ENCODE peak calls at places on chromosome 4, in seven cellular contexts. A is cardiac muscle cell, P is stomach, Z is fibroblast of lung, E is pancreas, S is H9, F is ascending aorta. D is an unnamed sample.

GRCh38 chr4:88297725-88298453 is 13.5 kb upstream of the PPM1K start:
- DNase-seq in A (no peak), Z (no peak), E (no peak), F (no peak), P (no peak), S (no peak), D (no peak)

GRCh38 chr4:55411621-55412020 is 15.9 kb downstream of the TMEM165 start:
- DNase-seq in F (no peak), A (no peak), P (no peak), S (no peak), E (no peak), Z (no peak), D (no peak)

GRCh38 chr4:68873218-68873502 is 57.4 kb downstream of the UGT2B10 start:
- DNase-seq in S (no peak), F (no peak), A (no peak), P (no peak), E (no peak), Z (no peak), D (no peak)

GRCh38 chr4:3710451-3711182 is 55.6 kb upstream of the ADRA2C start:
- DNase-seq in E (peak; percentile 53), A (peak; percentile 10), S (no peak), Z (no peak), P (no peak), F (peak; percentile 69), D (no peak)

GRCh38 chr4:118037955-118038354 is 3.7 kb downstream of the NDST3 start:
- DNase-seq in E (no peak), A (no peak), P (no peak), S (no peak), F (no peak), Z (no peak), D (no peak)

GRCh38 chr4:176508780-176509331 is 189.1 kb downstream of the SPCS3 start:
- DNase-seq in S (no peak), Z (no peak), E (no peak), A (no peak), P (no peak), F (no peak), D (no peak)

GRCh38 chr4:182886768-182887167 is 30.4 kb downstream of the DCTD start:
- DNase-seq in Z (no peak), S (no peak), A (no peak), P (no peak), F (no peak), E (no peak), D (no peak)

GRCh38 chr4:40579983-40580382 is 49.7 kb downstream of the RBM47 start:
- DNase-seq in S (no peak), E (no peak), Z (peak; percentile 21), P (no peak), A (peak; percentile 34), F (no peak), D (no peak)

GRCh38 chr4:113952452-113953029 is 26.9 kb downstream of the ARSJ start:
- DNase-seq in A (peak; percentile 69), F (no peak), E (no peak), S (peak; percentile 52), Z (peak; percentile 69), P (no peak), D (no peak)

GRCh38 chr4:134546279-134546678 is 344.7 kb upstream of the PABPC4L start:
- DNase-seq in A (no peak), E (no peak), F (no peak), S (no peak), P (no peak), Z (no peak), D (no peak)

GRCh38 chr4:38424171-38424871 is 239.7 kb upstream of the KLF3 start:
- DNase-seq in E (peak; percentile 37), P (peak; percentile 77), S (peak; percentile 71), F (no peak), A (no peak), Z (no peak), D (peak; percentile 10)

GRCh38 chr4:107069049-107069448 is 32.9 kb upstream of the DKK2 start:
- DNase-seq in E (no peak), A (peak; percentile 47), Z (peak; percentile 66), P (no peak), F (no peak), S (no peak), D (no peak)

GRCh38 chr4:3720461-3720860 is 45.7 kb upstream of the ADRA2C start:
- DNase-seq in S (no peak), F (no peak), Z (no peak), E (no peak), P (no peak), A (no peak), D (no peak)

GRCh38 chr4:66235876-66236275 is 565.6 kb upstream of the EPHA5 start:
- DNase-seq in P (no peak), S (no peak), A (no peak), E (no peak), F (no peak), Z (no peak), D (no peak)

GRCh38 chr4:186781032-186781917 is 57.6 kb upstream of the FAT1 start:
- DNase-seq in F (no peak), A (peak; percentile 77), Z (peak; percentile 65), P (no peak), E (no peak), S (no peak), D (no peak)

GRCh38 chr4:127782275-127783025 is at the start of gene HSPA4L:
- DNase-seq in Z (peak; percentile 65), F (peak; percentile 76), E (peak; percentile 50), P (peak; percentile 39), S (no peak), A (no peak), D (peak; percentile 43)

GRCh38 chr4:118915468-118915867 is 26.8 kb downstream of the SYNPO2 start:
- DNase-seq in S (no peak), E (no peak), F (no peak), Z (no peak), A (no peak), P (no peak), D (no peak)

GRCh38 chr4:139841464-139842195 is 176.0 kb downstream of the MGST2 start:
- DNase-seq in F (no peak), Z (no peak), S (no peak), P (no peak), E (peak; percentile 38), A (no peak), D (no peak)

GRCh38 chr4:8440491-8441311 is at the start of the genes ACOX3 and TRMT44:
- DNase-seq in S (peak; percentile 92), F (peak; percentile 97), A (peak; percentile 96), P (peak; percentile 96), Z (peak; percentile 89), E (peak; percentile 95), D (peak; percentile 92)

GRCh38 chr4:169707958-169708643 is 49.6 kb downstream of the HPF1 start:
- DNase-seq in P (no peak), E (no peak), F (no peak), S (no peak), A (peak; percentile 22), Z (peak; percentile 19), D (no peak)

GRCh38 chr4:41751325-41752061 is 3.0 kb upstream of the PHOX2B start:
- DNase-seq in F (no peak), A (no peak), S (peak; percentile 55), P (no peak), Z (no peak), E (no peak), D (no peak)

DNA sequence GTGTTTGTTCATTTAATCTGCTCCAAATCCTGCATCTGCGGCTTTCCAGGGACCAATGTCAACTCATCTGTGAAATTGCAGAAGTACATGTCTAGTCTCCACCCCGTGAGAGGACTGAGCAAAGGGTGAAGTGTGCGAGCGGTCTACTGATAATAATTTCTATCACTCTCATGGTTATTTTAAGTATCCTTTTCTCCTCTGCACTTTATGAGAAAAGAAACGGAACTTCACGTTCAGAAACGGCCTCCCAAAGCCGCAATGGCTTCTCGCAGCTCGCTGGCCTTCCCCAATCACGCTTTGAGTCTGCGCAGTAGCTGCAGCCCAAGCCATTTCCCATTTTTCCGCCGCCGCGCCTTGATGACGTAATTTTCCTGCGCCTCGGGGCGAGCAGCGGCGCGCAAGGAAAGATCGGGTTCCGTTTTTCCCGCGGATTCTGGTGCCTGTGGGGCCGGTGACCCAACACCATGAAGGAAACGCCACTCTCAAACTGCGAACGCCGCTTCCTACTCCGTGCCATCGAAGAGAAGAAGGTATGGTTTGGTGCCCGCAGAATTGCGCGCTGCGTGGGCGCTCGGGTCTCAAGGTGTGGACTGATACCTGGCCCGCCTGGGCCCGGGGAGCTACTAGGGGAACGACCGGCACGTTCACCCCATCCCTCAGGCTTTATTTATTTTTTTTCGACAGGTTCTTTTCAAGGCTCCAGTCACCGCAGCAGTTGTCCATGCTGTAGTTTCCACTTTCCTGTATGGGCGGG is at the start of gene EXOSC9:
- DNase-seq in F (peak; percentile 96), S (peak; percentile 92), P (peak; percentile 93), E (peak; percentile 94), Z (peak; percentile 96), A (peak; percentile 97), D (peak; percentile 96)
- H3K4me1 ChIP-seq in F (no peaks in the 10 kb centered on the region), S (no peaks in the 10 kb centered on the region), P (peaks cover 14% of the 10 kb centered on the region), E (peaks cover 6% of the 10 kb centered on the region), Z (peaks cover 4% of the 10 kb centered on the region), A (peaks cover 6% of the 10 kb centered on the region), D (peaks cover 21% of the 10 kb centered on the region)

DNA sequence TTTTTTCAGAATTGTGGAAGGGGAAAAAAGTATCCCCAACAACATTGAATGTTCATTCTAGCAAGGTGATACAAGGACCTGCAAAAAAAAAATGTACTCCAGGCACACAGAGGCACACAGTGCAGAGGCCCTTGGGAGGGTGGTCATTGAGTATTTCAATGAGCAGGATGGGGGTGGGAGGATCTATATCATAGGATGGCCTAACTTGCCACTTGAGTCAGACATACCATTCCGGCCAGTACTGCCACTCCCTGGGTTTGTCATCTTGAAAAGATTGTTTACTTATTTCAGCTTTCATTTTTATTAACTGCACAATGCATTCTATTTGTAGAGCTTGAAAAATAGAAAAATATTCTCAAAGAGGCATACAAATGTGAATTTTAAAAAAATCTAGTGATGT is 18.7 kb downstream of the ZNF595 start:
- DNase-seq in E (no peak), F (no peak), Z (no peak), S (no peak), A (no peak), P (no peak), D (no peak)
- H3K9me3 ChIP-seq in E (peaks cover 18% of the 10 kb centered on the region), F (peaks cover 84% of the 10 kb centered on the region), Z (peaks cover 2% of the 10 kb centered on the region), S (peaks cover 67% of the 10 kb centered on the region), A (no peaks in the 10 kb centered on the region), P (peaks cover 84% of the 10 kb centered on the region), D (peaks cover 85% of the 10 kb centered on the region)

GRCh38 chr4:132592340-132592739 is 556.8 kb upstream of the PCDH10 start:
- DNase-seq in E (no peak), A (no peak), Z (no peak), S (peak; percentile 36), F (no peak), P (no peak), D (no peak)
- TF ChIP-seq CTCF in E (no peak), A (no peak), Z (no peak), S (peak; percentile 32), F (no peak), P (no peak), D (no peak)

DNA sequence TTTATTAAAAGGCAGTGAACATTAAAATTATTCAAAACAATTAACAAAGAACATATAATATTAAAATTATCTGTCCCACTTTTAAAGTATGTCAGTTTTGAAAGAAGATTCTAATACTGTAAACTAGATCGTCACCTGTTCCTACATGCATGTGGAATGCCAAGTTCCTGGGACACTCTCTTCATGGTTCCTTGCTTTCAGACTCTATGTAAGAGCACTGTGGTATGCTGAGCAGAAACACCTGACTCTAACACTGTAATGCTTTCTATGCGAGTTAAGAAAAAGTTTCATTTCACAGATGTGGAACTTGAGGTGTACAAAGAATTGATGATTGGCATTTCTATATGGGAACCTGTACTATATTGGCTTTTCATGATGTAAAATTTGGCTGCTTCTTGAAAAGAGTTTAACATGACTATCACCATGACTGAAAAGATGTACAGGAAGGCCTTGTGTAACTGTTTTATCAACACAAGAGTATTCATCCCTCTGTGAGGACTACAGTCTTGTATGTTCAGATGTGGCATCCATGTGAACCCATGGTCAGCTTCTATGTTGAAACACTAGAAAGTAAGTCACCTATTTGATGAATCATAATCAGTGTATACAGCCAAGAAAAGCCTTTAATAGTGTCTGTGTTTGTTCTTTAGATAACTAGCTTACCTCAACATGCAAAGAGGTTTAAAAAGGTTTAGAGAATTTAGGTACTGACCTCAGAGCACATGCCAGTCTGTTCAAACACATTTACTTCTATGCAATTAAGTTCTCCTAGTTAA is 354.5 kb downstream of the ARHGAP24 start:
- DNase-seq in S (no peak), A (peak; percentile 22), E (no peak), P (no peak), Z (peak; percentile 22), F (no peak), D (no peak)
- H3K4me1 ChIP-seq in S (peaks cover 6% of the 10 kb centered on the region), A (peaks cover 40% of the 10 kb centered on the region), E (peaks cover 18% of the 10 kb centered on the region), P (peaks cover 32% of the 10 kb centered on the region), Z (peaks cover 5% of the 10 kb centered on the region), F (peaks cover 9% of the 10 kb centered on the region), D (peaks cover 25% of the 10 kb centered on the region)